ENCODE peak calls at places on chromosome 15, in nine cellular contexts. Y, D, X, Q, T, P, V, L and O are unnamed samples. For H3K27me3, the result is how much of the 10 kb centered on the place peaks cover.

GRCh38 chr15:69909719-69910444 is 187.8 kb downstream of the TLE3 start:
- DNase-seq in L (no peak), P (no peak), Q (no peak), X (no peak), T (peak), V (no peak), Y (peak), D (no peak), O (no peak)

GRCh38 chr15:22989576-22990477 is 9.7 kb upstream of the CYFIP1 start:
- DNase-seq in D (no peak), V (peak), X (no peak), Y (no peak), T (no peak), P (peak), L (peak), Q (no peak), O (peak)

GRCh38 chr15:84604804-84605203 is 4.0 kb downstream of the ZSCAN2 start:
- DNase-seq in Q (no peak), D (no peak), P (no peak), X (no peak), L (no peak), V (no peak), T (no peak), Y (no peak), O (no peak)

GRCh38 chr15:27241942-27242341 is 271.0 kb downstream of the GABRG3 start:
- DNase-seq in V (no peak), D (no peak), Q (no peak), P (no peak), L (no peak), X (no peak), T (no peak), Y (no peak), O (no peak)

GRCh38 chr15:62698646-62699045 is 343.9 kb upstream of the TPM1 start:
- DNase-seq in V (no peak), L (no peak), T (no peak), X (no peak), Y (no peak), D (no peak), P (no peak), Q (no peak), O (no peak)

GRCh38 chr15:92638291-92638708 is 17.3 kb downstream of the FAM174B start:
- DNase-seq in V (peak), X (no peak), D (no peak), Q (peak), T (no peak), Y (no peak), L (no peak), P (peak), O (no peak)

GRCh38 chr15:58295637-58296036 is 136.2 kb upstream of the LIPC start:
- DNase-seq in V (no peak), D (no peak), X (no peak), T (no peak), Y (no peak), Q (no peak), L (no peak), P (no peak), O (no peak)

GRCh38 chr15:36771826-36772225 is 192.4 kb downstream of the CDIN1 start:
- DNase-seq in X (no peak), P (no peak), D (no peak), L (no peak), T (no peak), Y (no peak), Q (no peak), V (no peak), O (no peak)

GRCh38 chr15:96180062-96180745 is 150.3 kb upstream of the NR2F2 start:
- DNase-seq in Q (no peak), V (no peak), T (peak), P (no peak), Y (no peak), L (no peak), X (no peak), D (no peak), O (no peak)

GRCh38 chr15:40047413-40048154 is 8.6 kb upstream of the SRP14 start:
- DNase-seq in Y (no peak), T (no peak), D (no peak), L (peak), P (peak), V (peak), X (no peak), Q (peak), O (no peak)

GRCh38 chr15:38474155-38474757 is 20.3 kb downstream of the FAM98B start:
- DNase-seq in T (peak), X (peak), P (peak), D (peak), V (no peak), Y (peak), Q (no peak), L (no peak), O (no peak)

GRCh38 chr15:55916666-55917409 is 76.6 kb downstream of the NEDD4 start:
- DNase-seq in T (no peak), X (no peak), V (no peak), D (no peak), Y (no peak), P (no peak), Q (no peak), L (no peak), O (no peak)

GRCh38 chr15:25244731-25245585 is 193.9 kb downstream of the UBE3A start:
- DNase-seq in T (no peak), D (no peak), X (no peak), Q (peak), Y (no peak), L (no peak), P (peak), V (peak), O (peak)

GRCh38 chr15:87365221-87365620 is 891.3 kb downstream of the NTRK3 start:
- DNase-seq in L (no peak), Y (no peak), T (no peak), V (no peak), D (no peak), Q (no peak), X (no peak), P (no peak), O (no peak)

GRCh38 chr15:57440799-57441198 is 64.5 kb downstream of the CGNL1 start:
- DNase-seq in V (no peak), D (no peak), T (no peak), P (no peak), L (no peak), Q (no peak), Y (no peak), X (no peak), O (no peak)

GRCh38 chr15:84598993-84599392 is 1.8 kb upstream of the ZSCAN2 start:
- DNase-seq in D (peak), P (peak), L (no peak), Y (peak), T (peak), X (no peak), Q (peak), V (no peak), O (no peak)

GRCh38 chr15:63312286-63312685 is 34.9 kb downstream of the APH1B start:
- DNase-seq in V (no peak), T (no peak), X (no peak), L (no peak), Q (no peak), P (no peak), Y (no peak), D (peak), O (no peak)

GRCh38 chr15:97585408-97585807 is 375.1 kb upstream of the ARRDC4 start:
- DNase-seq in Y (no peak), X (no peak), Q (no peak), D (no peak), T (no peak), L (no peak), V (no peak), P (no peak), O (no peak)

GRCh38 chr15:60003243-60004018 is 680 bp upstream of the FOXB1 start:
- DNase-seq in P (no peak), X (no peak), L (no peak), Q (no peak), T (no peak), D (no peak), Y (no peak), V (no peak), O (no peak)

GRCh38 chr15:60001642-60002527 is 2.2 kb upstream of the FOXB1 start:
- DNase-seq in V (no peak), P (no peak), D (peak), L (no peak), Y (no peak), X (no peak), Q (no peak), T (no peak), O (no peak)

GRCh38 chr15:60000824-60001641 is 3.1 kb upstream of the FOXB1 start:
- DNase-seq in Q (no peak), L (no peak), P (no peak), T (no peak), D (peak), X (no peak), Y (no peak), V (no peak), O (no peak)

GRCh38 chr15:60004019-60004845 is at the start of gene FOXB1:
- DNase-seq in X (no peak), T (no peak), L (no peak), P (no peak), Q (no peak), V (no peak), Y (no peak), D (peak), O (no peak)

DNA sequence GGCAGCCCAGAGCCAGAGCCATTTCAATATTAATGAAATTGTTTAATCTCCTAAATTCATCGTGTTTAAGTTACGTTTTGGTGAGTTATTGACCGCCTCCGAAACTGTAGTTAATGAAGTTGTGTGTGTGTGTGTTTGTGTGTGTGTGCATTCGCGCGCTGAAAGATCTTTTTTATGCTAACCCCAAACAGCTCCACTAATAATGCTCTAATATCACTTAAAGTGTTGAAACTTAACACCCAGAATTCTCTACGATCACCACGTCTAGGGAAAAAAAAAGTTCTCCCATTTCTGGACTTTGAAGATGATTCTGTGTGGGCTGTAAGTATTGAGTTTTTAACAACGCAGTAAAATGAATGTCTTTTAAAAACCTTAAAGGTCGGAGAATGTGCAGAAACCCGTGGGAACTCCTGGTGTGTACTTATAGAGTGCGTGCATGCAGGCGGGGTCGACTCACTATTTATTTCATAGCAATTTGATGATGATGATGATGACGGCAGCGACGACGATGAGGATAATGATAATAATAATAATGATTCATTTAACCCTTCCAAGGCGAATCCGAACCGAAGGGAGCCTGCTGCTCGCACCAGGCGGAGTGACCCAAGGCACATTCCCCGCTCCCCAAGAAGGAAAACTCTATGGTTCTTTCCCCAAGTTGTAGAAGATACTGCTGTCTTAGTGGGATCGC is 1.4 kb upstream of the FOXB1 start:
- DNase-seq in Y (no peak), D (peak), X (no peak), P (no peak), V (no peak), T (no peak), Q (no peak), L (no peak), O (no peak)
- H3K27me3 ChIP-seq in Y (under half), D (half or more), X (half or more), P (under half), V (half or more), T (half or more), Q (half or more), L (half or more), O (half or more)

GRCh38 chr15:49242820-49243219 is 72.8 kb downstream of the GALK2 start:
- DNase-seq in Y (no peak), T (peak), L (no peak), V (no peak), X (no peak), Q (no peak), P (no peak), D (peak), O (no peak)

GRCh38 chr15:49239105-49239504 is 69.1 kb downstream of the GALK2 start:
- DNase-seq in Q (no peak), P (no peak), V (no peak), X (no peak), T (no peak), Y (no peak), D (no peak), L (no peak), O (no peak)

GRCh38 chr15:49235446-49236207 is 65.6 kb downstream of the GALK2 start:
- DNase-seq in V (no peak), X (peak), D (peak), T (peak), Y (peak), L (peak), P (peak), Q (peak), O (no peak)

GRCh38 chr15:49236869-49237268 is 66.8 kb downstream of the GALK2 start:
- DNase-seq in V (no peak), L (no peak), X (no peak), Q (no peak), Y (no peak), D (no peak), T (no peak), P (no peak), O (no peak)

GRCh38 chr15:49238342-49238741 is 68.3 kb downstream of the GALK2 start:
- DNase-seq in V (no peak), P (no peak), Y (no peak), D (no peak), Q (no peak), T (no peak), X (no peak), L (peak), O (no peak)
- TF ChIP-seq POLR2AphosphoS5 in V (no peak), P (no peak), Y (no peak), D (no peak), Q (peak), T (no peak), X (no peak), L (peak), O (no peak)

DNA sequence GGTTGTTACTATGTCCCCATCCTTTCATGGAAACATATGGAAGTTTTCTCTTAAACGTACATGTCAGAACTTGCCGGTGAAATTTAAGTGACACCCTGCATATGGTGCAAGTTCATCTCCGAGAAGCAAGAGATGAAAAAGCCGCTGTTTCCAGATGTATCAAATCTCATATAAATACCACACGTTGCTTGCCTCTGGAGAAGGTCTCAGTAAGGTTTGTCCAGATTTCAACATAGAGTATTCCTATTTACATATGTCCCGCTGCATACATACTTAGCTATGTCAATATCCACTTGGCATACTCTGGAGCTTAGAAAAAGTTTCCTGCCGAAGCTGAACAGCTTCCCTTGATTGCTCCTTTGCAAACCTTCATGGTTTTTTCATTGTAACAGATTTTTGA is 172.2 kb upstream of the ICE2 start:
- DNase-seq in X (no peak), L (no peak), V (no peak), Y (no peak), D (no peak), Q (no peak), T (no peak), P (no peak), O (no peak)
- H3K27me3 ChIP-seq in X (under half), L (under half), V (under half), Y (half or more), D (under half), Q (under half), T (under half), P (under half), O (under half)

DNA sequence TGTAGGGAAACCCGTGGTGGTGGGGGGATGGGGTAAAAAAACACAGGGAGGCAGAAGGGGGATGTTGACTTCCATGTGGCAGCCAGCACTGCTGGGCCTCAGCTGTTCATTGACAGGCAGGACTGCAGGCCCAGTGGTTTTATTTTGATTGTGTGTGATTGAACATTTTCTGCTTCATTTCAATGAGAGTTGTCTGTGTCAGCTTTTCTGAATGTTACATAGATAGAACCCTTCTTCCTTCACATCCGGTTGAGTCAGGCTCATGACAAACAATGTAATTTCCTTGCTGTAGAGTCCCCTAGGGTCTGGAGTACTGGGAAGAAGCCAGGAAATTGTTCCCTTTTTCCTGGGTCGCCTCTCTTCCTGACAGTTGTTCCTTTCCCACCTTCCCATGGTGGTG is 8.2 kb upstream of the RPP25 start:
- DNase-seq in D (no peak), P (no peak), T (no peak), X (no peak), Y (no peak), V (no peak), L (no peak), Q (no peak), O (no peak)
- TF ChIP-seq POLR2AphosphoS5 in D (no peak), P (no peak), T (no peak), X (no peak), Y (no peak), V (no peak), L (no peak), Q (no peak), O (no peak)

DNA sequence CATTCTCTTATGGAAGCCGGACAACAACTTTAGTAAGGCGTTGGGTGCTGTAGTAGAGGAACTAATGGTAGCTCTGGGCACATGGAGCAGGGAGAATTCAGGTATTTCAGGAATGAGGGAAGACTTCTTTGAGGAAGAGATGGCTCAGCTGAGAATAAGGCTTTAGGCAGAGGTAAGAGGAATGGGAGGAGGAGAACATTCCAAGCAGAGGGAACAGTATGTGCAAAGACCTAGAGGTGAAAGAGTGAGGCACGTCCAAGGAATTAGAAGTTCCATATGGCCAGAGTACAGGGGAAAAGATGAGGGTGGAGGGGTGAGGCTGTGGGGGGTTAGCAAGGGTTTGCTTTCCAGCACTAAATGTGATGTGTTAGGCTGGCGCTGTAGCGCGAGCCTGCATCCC is 1.6 kb upstream of the SV2B start:
- DNase-seq in Q (no peak), Y (no peak), L (no peak), V (no peak), T (no peak), D (peak), P (no peak), X (no peak), O (no peak)
- H3K27me3 ChIP-seq in Q (half or more), Y (half or more), L (half or more), V (under half), T (under half), D (half or more), P (under half), X (half or more), O (under half)

GRCh38 chr15:72445426-72445825 is 28.7 kb upstream of the ARIH1 start:
- DNase-seq in D (no peak), X (no peak), V (no peak), P (no peak), Q (no peak), T (no peak), L (no peak), Y (no peak), O (no peak)

GRCh38 chr15:72456684-72457083 is 17.4 kb upstream of the ARIH1 start:
- DNase-seq in V (no peak), T (no peak), Q (no peak), Y (no peak), X (no peak), L (no peak), P (no peak), D (no peak), O (no peak)

GRCh38 chr15:72450805-72451204 is 23.3 kb upstream of the ARIH1 start:
- DNase-seq in Y (no peak), L (no peak), X (no peak), V (no peak), T (no peak), P (no peak), D (no peak), Q (no peak), O (no peak)

GRCh38 chr15:72451224-72451623 is 22.9 kb upstream of the ARIH1 start:
- DNase-seq in P (no peak), L (no peak), X (no peak), Q (no peak), D (no peak), T (no peak), V (no peak), Y (no peak), O (no peak)
- TF ChIP-seq POLR2AphosphoS5 in P (no peak), L (no peak), X (no peak), Q (no peak), D (no peak), T (no peak), V (no peak), Y (no peak), O (no peak)

GRCh38 chr15:45106002-45106790 is 7.8 kb downstream of the DUOX2 start:
- DNase-seq in Q (no peak), V (peak), L (peak), T (no peak), P (no peak), X (no peak), D (no peak), Y (no peak), O (peak)
- H3K27me3 ChIP-seq in Q (under half), V (under half), L (under half), T (under half), P (under half), X (under half), D (under half), Y (under half), O (under half)